ENCODE peak calls at places on chromosomes 1 and 21, in nine cellular contexts. A, F, C, N, D, O, H, B and G are unnamed samples.

GRCh38 chr1:25647863-25648262 is 31.3 kb downstream of the MAN1C1 start:
- DNase-seq in H (no peak), N (no peak), O (no peak), F (no peak), C (no peak), A (no peak), D (no peak), B (no peak), G (no peak)

GRCh38 chr1:100354971-100355394 is 2.7 kb downstream of the CDC14A start:
- DNase-seq in B (no peak), F (no peak), D (no peak), N (no peak), O (no peak), A (no peak), H (no peak), C (no peak), G (peak)

GRCh38 chr1:203284411-203285208 is 20.7 kb upstream of the BTG2 start:
- DNase-seq in O (no peak), B (no peak), N (no peak), D (peak), C (no peak), H (no peak), F (no peak), A (no peak), G (no peak)

GRCh38 chr1:203597386-203598040 is 29.1 kb upstream of the ATP2B4 start:
- DNase-seq in F (no peak), B (no peak), O (no peak), C (no peak), H (no peak), D (peak), A (peak), N (no peak), G (no peak)

GRCh38 chr1:52365091-52365745 is 787 bp downstream of the CC2D1B start:
- DNase-seq in D (peak), H (no peak), C (no peak), F (peak), B (peak), A (no peak), O (peak), N (no peak), G (no peak)

GRCh38 chr1:31505884-31506497 is 70.3 kb upstream of the TINAGL1 start:
- DNase-seq in A (no peak), F (no peak), D (no peak), B (peak), N (no peak), C (no peak), O (peak), H (no peak), G (no peak)

GRCh38 chr1:15833842-15834405 is 13.6 kb upstream of the SPEN start:
- DNase-seq in F (no peak), D (no peak), N (no peak), A (no peak), B (no peak), O (no peak), H (no peak), C (no peak), G (no peak)

GRCh38 chr1:151822404-151822803 is 9.2 kb downstream of the RORC start:
- DNase-seq in B (no peak), A (no peak), D (no peak), N (no peak), F (no peak), O (no peak), C (no peak), H (no peak), G (no peak)

GRCh38 chr1:201542166-201543045 is 3.5 kb downstream of the NAV1 start:
- DNase-seq in B (peak), N (no peak), C (no peak), O (no peak), D (peak), H (no peak), A (no peak), F (no peak), G (no peak)

GRCh38 chr1:95388041-95388440 is 154.0 kb downstream of the RWDD3 start:
- DNase-seq in N (no peak), C (no peak), O (no peak), F (no peak), B (no peak), D (no peak), H (no peak), A (peak), G (peak)

GRCh38 chr21:35044128-35044527 is 5.0 kb downstream of the RUNX1 start:
- DNase-seq in F (no peak), D (no peak), N (no peak), C (no peak), A (no peak), H (no peak), O (no peak), B (no peak), G (no peak)

GRCh38 chr1:25618433-25618808 is 1.8 kb downstream of the MAN1C1 start:
- DNase-seq in A (no peak), C (no peak), F (no peak), N (no peak), O (no peak), B (no peak), D (no peak), H (no peak), G (no peak)

GRCh38 chr1:18922319-18922726 is 20.0 kb upstream of the ALDH4A1 start:
- DNase-seq in C (no peak), H (no peak), B (peak), A (no peak), O (peak), D (peak), N (no peak), F (peak), G (no peak)

GRCh38 chr1:228256626-228257375 is 49.0 kb downstream of the OBSCN start:
- DNase-seq in A (no peak), C (no peak), O (no peak), B (no peak), D (no peak), H (no peak), N (no peak), F (no peak), G (no peak)

GRCh38 chr1:150619576-150620509 is 9.6 kb downstream of the ENSA start:
- DNase-seq in H (no peak), F (no peak), C (no peak), A (no peak), O (peak), B (peak), N (no peak), D (no peak), G (no peak)

GRCh38 chr1:31227891-31228290 is 11.8 kb downstream of the NKAIN1 start:
- DNase-seq in O (no peak), H (no peak), N (no peak), D (no peak), C (no peak), F (peak), B (no peak), A (no peak), G (no peak)

GRCh38 chr1:175207971-175208370 is 15.4 kb upstream of the KIAA0040 start:
- DNase-seq in B (no peak), C (no peak), H (no peak), D (no peak), O (no peak), N (no peak), A (peak), F (no peak), G (peak)

GRCh38 chr21:33428669-33429068 is 25.5 kb downstream of the IFNGR2 start:
- DNase-seq in H (no peak), D (no peak), B (no peak), F (no peak), O (no peak), A (no peak), C (no peak), N (no peak), G (no peak)

GRCh38 chr1:230247921-230248778 is 178.0 kb downstream of the PGBD5 start:
- DNase-seq in F (no peak), H (no peak), B (no peak), A (no peak), D (no peak), C (no peak), O (no peak), N (no peak), G (no peak)

GRCh38 chr1:109490029-109490933 is 3.6 kb upstream of the CYB561D1 start:
- DNase-seq in D (peak), N (peak), B (peak), C (peak), H (peak), F (peak), O (no peak), A (no peak), G (no peak)

GRCh38 chr1:221921936-221922335 is 180.0 kb upstream of the DUSP10 start:
- DNase-seq in A (no peak), F (no peak), D (no peak), B (no peak), H (no peak), N (no peak), O (no peak), C (no peak), G (no peak)

GRCh38 chr1:208807446-208808117 is 563.4 kb upstream of the PLXNA2 start:
- DNase-seq in F (peak), C (no peak), O (no peak), D (no peak), B (no peak), N (no peak), A (no peak), H (no peak), G (no peak)

GRCh38 chr1:238141295-238141694 is 250.6 kb upstream of the ZP4 start:
- DNase-seq in C (no peak), A (no peak), F (no peak), N (no peak), O (no peak), H (no peak), B (no peak), D (no peak), G (no peak)

GRCh38 chr1:231421971-231422797 is at the start of gene EGLN1:
- DNase-seq in C (peak), D (peak), H (peak), B (peak), N (peak), F (peak), A (no peak), O (peak), G (peak)

GRCh38 chr1:114342376-114342775 is 168.6 kb downstream of the TRIM33 start:
- DNase-seq in F (no peak), O (no peak), B (no peak), C (peak), D (no peak), H (no peak), N (no peak), A (no peak), G (no peak)

GRCh38 chr21:39633043-39633442 is 20.3 kb downstream of the B3GALT5 start:
- DNase-seq in D (no peak), H (no peak), A (no peak), O (no peak), N (no peak), F (no peak), B (no peak), C (no peak), G (no peak)

GRCh38 chr1:12140016-12140415 is 26.8 kb upstream of the TNFRSF1B start:
- DNase-seq in N (no peak), C (no peak), H (no peak), B (no peak), F (no peak), D (no peak), A (no peak), O (no peak), G (no peak)

GRCh38 chr1:224213438-224214119 is 30.5 kb downstream of the DEGS1 start:
- DNase-seq in A (no peak), D (no peak), N (no peak), C (no peak), H (no peak), O (no peak), B (no peak), F (no peak), G (no peak)

GRCh38 chr1:116386042-116386441 is 13.0 kb downstream of the ATP1A1 start:
- DNase-seq in O (no peak), C (no peak), D (no peak), N (no peak), F (no peak), A (no peak), H (no peak), B (no peak), G (no peak)

GRCh38 chr1:199546323-199546722 is 481.2 kb upstream of the NR5A2 start:
- DNase-seq in A (no peak), H (no peak), B (no peak), C (no peak), F (no peak), N (no peak), D (no peak), O (no peak), G (no peak)

GRCh38 chr1:20932437-20932977 is 145.4 kb upstream of the HP1BP3 start:
- DNase-seq in A (no peak), F (no peak), N (no peak), B (no peak), C (no peak), H (no peak), D (no peak), O (no peak), G (no peak)